ENCODE peak calls at places on chromosomes 2 and 18, in ten cellular contexts. One of them, this sample, is unnamed.

GRCh38 chr2:46548103-46548486 is 68.7 kb downstream of the TMEM247 start:
- DNase-seq in foreskin fibroblast: no peak
- DNase-seq in mammary epithelial cell: no peak
- DNase-seq in HL-60: peak
- DNase-seq in retinal pigment epithelial cell: no peak
- DNase-seq in tibial artery: no peak
- DNase-seq in AG04450: no peak
- DNase-seq in epithelial cell of proximal tubule: no peak
- DNase-seq in mucosa of descending colon: no peak
- DNase-seq in cardiac muscle cell: no peak
- DNase-seq in this sample: no peak

GRCh38 chr2:119490653-119491195 is 33.6 kb downstream of the SCTR start:
- DNase-seq in foreskin fibroblast: no peak
- DNase-seq in mammary epithelial cell: no peak
- DNase-seq in HL-60: no peak
- DNase-seq in retinal pigment epithelial cell: no peak
- DNase-seq in tibial artery: peak
- DNase-seq in AG04450: no peak
- DNase-seq in epithelial cell of proximal tubule: peak
- DNase-seq in mucosa of descending colon: no peak
- DNase-seq in cardiac muscle cell: no peak
- DNase-seq in this sample: peak

GRCh38 chr2:152093464-152093863 is 5.4 kb downstream of the CACNB4 start:
- DNase-seq in foreskin fibroblast: no peak
- DNase-seq in mammary epithelial cell: no peak
- DNase-seq in HL-60: no peak
- DNase-seq in retinal pigment epithelial cell: no peak
- DNase-seq in tibial artery: no peak
- DNase-seq in AG04450: no peak
- DNase-seq in epithelial cell of proximal tubule: no peak
- DNase-seq in mucosa of descending colon: no peak
- DNase-seq in cardiac muscle cell: no peak
- DNase-seq in this sample: no peak

GRCh38 chr2:224836263-224836662 is 120.1 kb upstream of the CCDC195 start:
- DNase-seq in foreskin fibroblast: peak
- DNase-seq in mammary epithelial cell: no peak
- DNase-seq in HL-60: no peak
- DNase-seq in retinal pigment epithelial cell: no peak
- DNase-seq in tibial artery: no peak
- DNase-seq in AG04450: no peak
- DNase-seq in epithelial cell of proximal tubule: no peak
- DNase-seq in mucosa of descending colon: no peak
- DNase-seq in cardiac muscle cell: no peak
- DNase-seq in this sample: no peak

GRCh38 chr2:100383954-100384353 is 33.5 kb downstream of the CHST10 start:
- DNase-seq in foreskin fibroblast: no peak
- DNase-seq in mammary epithelial cell: no peak
- DNase-seq in HL-60: no peak
- DNase-seq in retinal pigment epithelial cell: no peak
- DNase-seq in tibial artery: no peak
- DNase-seq in AG04450: no peak
- DNase-seq in epithelial cell of proximal tubule: no peak
- DNase-seq in mucosa of descending colon: no peak
- DNase-seq in cardiac muscle cell: no peak
- DNase-seq in this sample: no peak

GRCh38 chr2:152466925-152467676 is 132.1 kb downstream of the FMNL2 start:
- DNase-seq in foreskin fibroblast: peak
- DNase-seq in mammary epithelial cell: peak
- DNase-seq in HL-60: peak
- DNase-seq in retinal pigment epithelial cell: no peak
- DNase-seq in tibial artery: no peak
- DNase-seq in AG04450: no peak
- DNase-seq in epithelial cell of proximal tubule: no peak
- DNase-seq in mucosa of descending colon: no peak
- DNase-seq in cardiac muscle cell: no peak
- DNase-seq in this sample: peak

GRCh38 chr2:98727369-98727749 is 3.6 kb downstream of the MGAT4A start:
- DNase-seq in foreskin fibroblast: no peak
- DNase-seq in mammary epithelial cell: no peak
- DNase-seq in HL-60: no peak
- DNase-seq in retinal pigment epithelial cell: no peak
- DNase-seq in tibial artery: no peak
- DNase-seq in AG04450: no peak
- DNase-seq in epithelial cell of proximal tubule: no peak
- DNase-seq in mucosa of descending colon: peak
- DNase-seq in cardiac muscle cell: no peak
- DNase-seq in this sample: no peak

GRCh38 chr18:10085405-10085804 is 171.6 kb downstream of the VAPA start:
- DNase-seq in foreskin fibroblast: peak
- DNase-seq in mammary epithelial cell: no peak
- DNase-seq in HL-60: no peak
- DNase-seq in retinal pigment epithelial cell: no peak
- DNase-seq in tibial artery: no peak
- DNase-seq in AG04450: no peak
- DNase-seq in epithelial cell of proximal tubule: no peak
- DNase-seq in mucosa of descending colon: no peak
- DNase-seq in cardiac muscle cell: no peak
- DNase-seq in this sample: no peak

GRCh38 chr2:217361491-217361890 is 501.6 kb upstream of the TNP1 start:
- DNase-seq in foreskin fibroblast: no peak
- DNase-seq in mammary epithelial cell: no peak
- DNase-seq in HL-60: no peak
- DNase-seq in retinal pigment epithelial cell: no peak
- DNase-seq in tibial artery: peak
- DNase-seq in AG04450: no peak
- DNase-seq in epithelial cell of proximal tubule: no peak
- DNase-seq in mucosa of descending colon: no peak
- DNase-seq in cardiac muscle cell: no peak
- DNase-seq in this sample: no peak
- H3K4me3 ChIP-seq in foreskin fibroblast: no peak
- H3K4me3 ChIP-seq in mammary epithelial cell: no peak
- H3K4me3 ChIP-seq in HL-60: no peak
- H3K4me3 ChIP-seq in retinal pigment epithelial cell: no peak
- H3K4me3 ChIP-seq in tibial artery: no peak
- H3K4me3 ChIP-seq in AG04450: no peak
- H3K4me3 ChIP-seq in epithelial cell of proximal tubule: no peak
- H3K4me3 ChIP-seq in mucosa of descending colon: no peak
- H3K4me3 ChIP-seq in cardiac muscle cell: no peak
- H3K4me3 ChIP-seq in this sample: no peak

GRCh38 chr2:219995409-219995808 is 368.0 kb downstream of the SLC4A3 start:
- DNase-seq in foreskin fibroblast: no peak
- DNase-seq in mammary epithelial cell: no peak
- DNase-seq in HL-60: no peak
- DNase-seq in retinal pigment epithelial cell: no peak
- DNase-seq in tibial artery: no peak
- DNase-seq in AG04450: no peak
- DNase-seq in epithelial cell of proximal tubule: no peak
- DNase-seq in mucosa of descending colon: no peak
- DNase-seq in cardiac muscle cell: no peak
- DNase-seq in this sample: no peak

GRCh38 chr2:219996366-219996765 is 368.9 kb downstream of the SLC4A3 start:
- DNase-seq in foreskin fibroblast: no peak
- DNase-seq in mammary epithelial cell: no peak
- DNase-seq in HL-60: no peak
- DNase-seq in retinal pigment epithelial cell: no peak
- DNase-seq in tibial artery: no peak
- DNase-seq in AG04450: no peak
- DNase-seq in epithelial cell of proximal tubule: no peak
- DNase-seq in mucosa of descending colon: no peak
- DNase-seq in cardiac muscle cell: no peak
- DNase-seq in this sample: no peak

GRCh38 chr2:219998714-219999227 is 371.3 kb downstream of the SLC4A3 start:
- DNase-seq in foreskin fibroblast: no peak
- DNase-seq in mammary epithelial cell: no peak
- DNase-seq in HL-60: no peak
- DNase-seq in retinal pigment epithelial cell: no peak
- DNase-seq in tibial artery: no peak
- DNase-seq in AG04450: no peak
- DNase-seq in epithelial cell of proximal tubule: no peak
- DNase-seq in mucosa of descending colon: no peak
- DNase-seq in cardiac muscle cell: no peak
- DNase-seq in this sample: no peak

GRCh38 chr2:219998099-219998498 is 370.7 kb downstream of the SLC4A3 start:
- DNase-seq in foreskin fibroblast: no peak
- DNase-seq in mammary epithelial cell: no peak
- DNase-seq in HL-60: no peak
- DNase-seq in retinal pigment epithelial cell: no peak
- DNase-seq in tibial artery: no peak
- DNase-seq in AG04450: no peak
- DNase-seq in epithelial cell of proximal tubule: no peak
- DNase-seq in mucosa of descending colon: no peak
- DNase-seq in cardiac muscle cell: no peak
- DNase-seq in this sample: no peak

GRCh38 chr2:219997341-219997851 is 370.0 kb downstream of the SLC4A3 start:
- DNase-seq in foreskin fibroblast: no peak
- DNase-seq in mammary epithelial cell: peak
- DNase-seq in HL-60: peak
- DNase-seq in retinal pigment epithelial cell: no peak
- DNase-seq in tibial artery: no peak
- DNase-seq in AG04450: no peak
- DNase-seq in epithelial cell of proximal tubule: peak
- DNase-seq in mucosa of descending colon: peak
- DNase-seq in cardiac muscle cell: peak
- DNase-seq in this sample: peak
- TF ChIP-seq CTCF in foreskin fibroblast: peak
- TF ChIP-seq CTCF in mammary epithelial cell: peak
- TF ChIP-seq CTCF in HL-60: no peak
- TF ChIP-seq CTCF in retinal pigment epithelial cell: peak
- TF ChIP-seq CTCF in tibial artery: peak
- TF ChIP-seq CTCF in AG04450: peak
- TF ChIP-seq CTCF in epithelial cell of proximal tubule: peak
- TF ChIP-seq CTCF in mucosa of descending colon: no peak
- TF ChIP-seq CTCF in cardiac muscle cell: peak
- TF ChIP-seq CTCF in this sample: peak

DNA sequence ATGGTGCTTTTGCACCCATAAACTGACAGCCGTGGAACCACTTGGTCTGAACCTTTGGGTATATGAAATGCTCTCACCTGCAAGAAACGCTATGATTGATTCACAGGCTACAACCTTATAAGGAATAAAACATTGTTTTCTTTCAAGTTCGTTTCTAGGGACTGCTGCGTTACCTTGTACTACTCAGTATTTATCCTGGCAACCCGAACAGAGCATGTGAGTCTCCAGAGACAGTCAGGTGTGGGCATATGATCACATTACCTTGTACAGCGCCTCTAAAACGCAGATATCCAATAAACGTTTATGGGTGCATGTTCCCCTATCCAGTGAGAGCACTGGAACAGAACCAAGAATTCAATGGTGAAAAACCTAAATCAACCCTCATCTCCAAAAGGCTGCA is 1.7 kb downstream of the CCBE1 start:
- DNase-seq in foreskin fibroblast: no peak
- DNase-seq in mammary epithelial cell: no peak
- DNase-seq in HL-60: no peak
- DNase-seq in retinal pigment epithelial cell: no peak
- DNase-seq in tibial artery: no peak
- DNase-seq in AG04450: no peak
- DNase-seq in epithelial cell of proximal tubule: no peak
- DNase-seq in mucosa of descending colon: no peak
- DNase-seq in cardiac muscle cell: no peak
- DNase-seq in this sample: no peak
- H3K4me3 ChIP-seq in foreskin fibroblast: peak
- H3K4me3 ChIP-seq in mammary epithelial cell: no peak
- H3K4me3 ChIP-seq in HL-60: no peak
- H3K4me3 ChIP-seq in retinal pigment epithelial cell: no peak
- H3K4me3 ChIP-seq in tibial artery: no peak
- H3K4me3 ChIP-seq in AG04450: peak
- H3K4me3 ChIP-seq in epithelial cell of proximal tubule: no peak
- H3K4me3 ChIP-seq in mucosa of descending colon: no peak
- H3K4me3 ChIP-seq in cardiac muscle cell: no peak
- H3K4me3 ChIP-seq in this sample: no peak

GRCh38 chr2:170391018-170391417 is 213.1 kb downstream of the MYO3B start:
- DNase-seq in foreskin fibroblast: no peak
- DNase-seq in mammary epithelial cell: no peak
- DNase-seq in HL-60: no peak
- DNase-seq in retinal pigment epithelial cell: no peak
- DNase-seq in tibial artery: no peak
- DNase-seq in AG04450: no peak
- DNase-seq in epithelial cell of proximal tubule: no peak
- DNase-seq in mucosa of descending colon: no peak
- DNase-seq in cardiac muscle cell: no peak
- DNase-seq in this sample: no peak

GRCh38 chr2:170393861-170394498 is 216.0 kb downstream of the MYO3B start:
- DNase-seq in foreskin fibroblast: no peak
- DNase-seq in mammary epithelial cell: no peak
- DNase-seq in HL-60: no peak
- DNase-seq in retinal pigment epithelial cell: no peak
- DNase-seq in tibial artery: no peak
- DNase-seq in AG04450: no peak
- DNase-seq in epithelial cell of proximal tubule: no peak
- DNase-seq in mucosa of descending colon: no peak
- DNase-seq in cardiac muscle cell: no peak
- DNase-seq in this sample: no peak

GRCh38 chr2:170401187-170401586 is 223.2 kb downstream of the MYO3B start:
- DNase-seq in foreskin fibroblast: no peak
- DNase-seq in mammary epithelial cell: no peak
- DNase-seq in HL-60: no peak
- DNase-seq in retinal pigment epithelial cell: no peak
- DNase-seq in tibial artery: no peak
- DNase-seq in AG04450: no peak
- DNase-seq in epithelial cell of proximal tubule: no peak
- DNase-seq in mucosa of descending colon: no peak
- DNase-seq in cardiac muscle cell: no peak
- DNase-seq in this sample: no peak

GRCh38 chr2:170394988-170395387 is 217.0 kb downstream of the MYO3B start:
- DNase-seq in foreskin fibroblast: no peak
- DNase-seq in mammary epithelial cell: no peak
- DNase-seq in HL-60: no peak
- DNase-seq in retinal pigment epithelial cell: no peak
- DNase-seq in tibial artery: no peak
- DNase-seq in AG04450: no peak
- DNase-seq in epithelial cell of proximal tubule: no peak
- DNase-seq in mucosa of descending colon: no peak
- DNase-seq in cardiac muscle cell: peak
- DNase-seq in this sample: no peak

DNA sequence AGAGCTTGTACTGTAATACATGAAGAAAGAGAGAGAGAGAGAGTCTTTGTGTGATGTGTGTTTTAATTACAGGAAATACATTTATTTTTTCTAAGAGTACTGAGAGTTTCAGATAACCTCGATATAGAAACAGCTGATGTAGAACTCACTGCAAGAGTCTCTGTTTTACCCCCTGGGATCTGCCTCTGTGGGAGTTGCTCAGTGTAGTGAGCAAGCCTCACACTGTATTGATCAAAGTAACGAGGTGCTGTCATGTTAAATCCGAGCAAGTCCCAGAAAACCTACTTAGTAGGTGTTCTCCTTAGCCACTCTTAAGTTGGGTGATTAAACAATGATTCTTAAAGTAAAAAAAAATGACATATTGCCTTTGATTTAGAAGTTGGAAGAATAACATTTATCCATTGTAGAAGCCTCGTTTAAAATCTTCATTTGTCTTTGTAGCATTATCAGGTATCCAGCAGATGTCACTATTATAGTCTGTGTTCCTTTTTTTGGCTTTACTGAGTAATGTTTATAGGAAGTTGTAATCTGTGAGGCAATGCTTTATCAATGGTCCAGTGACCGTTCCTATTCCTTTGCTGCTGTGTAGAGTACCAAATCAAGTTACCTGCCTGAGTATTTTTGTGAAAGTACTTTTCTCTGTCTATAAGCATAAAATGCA is 219.0 kb downstream of the MYO3B start:
- DNase-seq in foreskin fibroblast: no peak
- DNase-seq in mammary epithelial cell: no peak
- DNase-seq in HL-60: no peak
- DNase-seq in retinal pigment epithelial cell: no peak
- DNase-seq in tibial artery: no peak
- DNase-seq in AG04450: no peak
- DNase-seq in epithelial cell of proximal tubule: no peak
- DNase-seq in mucosa of descending colon: no peak
- DNase-seq in cardiac muscle cell: no peak
- DNase-seq in this sample: peak
- TF ChIP-seq CTCF in foreskin fibroblast: peak
- TF ChIP-seq CTCF in mammary epithelial cell: peak
- TF ChIP-seq CTCF in HL-60: peak
- TF ChIP-seq CTCF in retinal pigment epithelial cell: peak
- TF ChIP-seq CTCF in tibial artery: no peak
- TF ChIP-seq CTCF in AG04450: peak
- TF ChIP-seq CTCF in epithelial cell of proximal tubule: peak
- TF ChIP-seq CTCF in mucosa of descending colon: no peak
- TF ChIP-seq CTCF in cardiac muscle cell: peak
- TF ChIP-seq CTCF in this sample: peak